ENCODE peak calls at places on chromosomes 3 and 15, in seven cellular contexts. H, J, S, W, D, P and T are unnamed samples.
A peak's percentile ranks its signal among the peaks of the same experiment; 100 is the strongest.

GRCh38 chr15:70826634-70827033 is 27.3 kb downstream of the LARP6 start:
- DNase-seq in S (no peak), H (no peak), J (peak; percentile 50), D (peak; percentile 93), P (no peak), W (peak; percentile 89), T (peak; percentile 26)

GRCh38 chr3:169940486-169941181 is 26.0 kb upstream of the SEC62 start:
- DNase-seq in W (no peak), J (no peak), P (no peak), S (no peak), D (no peak), H (peak; percentile 92), T (no peak)

GRCh38 chr3:16331319-16331883 is 66.4 kb downstream of the OXNAD1 start:
- DNase-seq in S (no peak), J (no peak), W (no peak), P (no peak), H (no peak), D (no peak), T (no peak)

GRCh38 chr3:123880998-123881561 is 3.1 kb downstream of the MYLK start:
- DNase-seq in P (peak; percentile 56), J (no peak), D (peak; percentile 65), H (no peak), W (peak; percentile 65), S (peak; percentile 13), T (no peak)

GRCh38 chr3:149969110-149969944 is 1.4 kb downstream of the PFN2 start:
- DNase-seq in J (peak; percentile 53), D (peak; percentile 91), W (peak; percentile 90), S (peak; percentile 68), H (no peak), P (peak; percentile 86), T (no peak)

GRCh38 chr15:47184405-47185221 is 532.7 kb upstream of the SEMA6D start:
- DNase-seq in J (peak; percentile 27), D (peak; percentile 27), P (peak; percentile 66), S (no peak), W (no peak), H (no peak), T (no peak)

GRCh38 chr3:108552267-108553159 is 36.7 kb downstream of the CIP2A start:
- DNase-seq in W (peak; percentile 81), P (peak; percentile 60), H (peak; percentile 28), D (peak; percentile 74), J (no peak), S (peak; percentile 4), T (no peak)

GRCh38 chr3:159922861-159923312 is 65.7 kb upstream of the IL12A start:
- DNase-seq in P (no peak), D (no peak), J (no peak), S (no peak), H (peak; percentile 96), W (no peak), T (no peak)

GRCh38 chr3:122772827-122773226 is 20.8 kb downstream of the HSPBAP1 start:
- DNase-seq in J (no peak), H (no peak), D (no peak), W (no peak), P (no peak), S (no peak), T (no peak)

GRCh38 chr15:32717290-32718081 is at the start of gene GREM1:
- DNase-seq in W (peak; percentile 65), S (no peak), D (peak; percentile 69), H (no peak), P (peak; percentile 90), J (no peak), T (no peak)

GRCh38 chr3:138445654-138446053 is 11.2 kb downstream of the ESYT3 start:
- DNase-seq in P (no peak), J (no peak), W (no peak), H (no peak), D (no peak), S (no peak), T (no peak)

GRCh38 chr3:159978353-159978752 is 10.3 kb upstream of the IL12A start:
- DNase-seq in D (no peak), W (no peak), S (no peak), H (peak; percentile 82), J (peak; percentile 66), P (no peak), T (no peak)

GRCh38 chr15:58066042-58066867 is 744 bp upstream of the ALDH1A2 start:
- DNase-seq in W (peak; percentile 19), P (peak; percentile 86), S (no peak), J (peak; percentile 74), H (peak; percentile 27), D (peak; percentile 51), T (no peak)

GRCh38 chr3:147412491-147412916 is 3.3 kb downstream of the ZIC1 start:
- DNase-seq in W (no peak), P (peak; percentile 73), H (no peak), J (no peak), D (no peak), S (no peak), T (no peak)

GRCh38 chr3:88188436-88188835 is 38.7 kb downstream of the C3orf38 start:
- DNase-seq in P (no peak), J (peak; percentile 30), W (no peak), H (no peak), D (peak; percentile 81), S (no peak), T (no peak)

GRCh38 chr3:124230432-124230831 is 238.5 kb upstream of the ROPN1 start:
- DNase-seq in H (no peak), S (no peak), W (no peak), P (no peak), J (no peak), D (no peak), T (no peak)

GRCh38 chr3:19432679-19433078 is 284.4 kb downstream of the KCNH8 start:
- DNase-seq in J (no peak), W (no peak), S (no peak), D (no peak), P (no peak), H (no peak), T (no peak)

GRCh38 chr3:30710017-30710416 is 103.6 kb downstream of the TGFBR2 start:
- DNase-seq in W (no peak), S (no peak), J (no peak), H (no peak), P (no peak), D (no peak), T (no peak)

GRCh38 chr15:59605994-59606393 is 5.6 kb upstream of the GCNT3 start:
- DNase-seq in D (no peak), P (no peak), W (no peak), J (no peak), H (no peak), S (no peak), T (no peak)

GRCh38 chr3:125358923-125359322 is 16.2 kb downstream of the ZNF148 start:
- DNase-seq in S (no peak), H (no peak), P (no peak), J (no peak), W (no peak), D (no peak), T (no peak)

GRCh38 chr3:152298393-152299242 is 29.9 kb downstream of the MBNL1 start:
- DNase-seq in W (peak; percentile 99), S (peak; percentile 95), J (peak; percentile 52), P (peak; percentile 13), D (peak; percentile 96), H (peak; percentile 88), T (no peak)
- H3K4me3 ChIP-seq in W (peak overlapping the region; percentile 54), S (peak overlapping the region; percentile 51), J (peak overlapping the region; percentile 38), P (peak overlapping the region; percentile 1), D (peak overlapping the region; percentile 32), H (peak overlapping the region; percentile 24), T (peak overlapping the region; percentile 35)

GRCh38 chr3:85068911-85069310 is 110.1 kb downstream of the CADM2 start:
- DNase-seq in H (no peak), J (no peak), P (no peak), D (no peak), W (no peak), S (no peak), T (no peak)
- H3K4me3 ChIP-seq in H (no peak overlapping the region), J (no peak overlapping the region), P (no peak overlapping the region), D (no peak overlapping the region), W (no peak overlapping the region), S (no peak overlapping the region), T (no peak overlapping the region)

GRCh38 chr3:15181964-15182363 is 24.1 kb upstream of the CAPN7 start:
- DNase-seq in S (no peak), W (no peak), P (no peak), J (no peak), H (no peak), D (no peak), T (no peak)

GRCh38 chr3:15175590-15175989 is 30.5 kb upstream of the CAPN7 start:
- DNase-seq in D (no peak), H (no peak), S (no peak), W (no peak), P (no peak), J (no peak), T (no peak)

GRCh38 chr3:15174953-15175352 is 31.1 kb upstream of the CAPN7 start:
- DNase-seq in J (peak; percentile 50), P (no peak), W (no peak), D (no peak), S (no peak), H (no peak), T (no peak)

GRCh38 chr3:15181511-15181910 is 24.5 kb upstream of the CAPN7 start:
- DNase-seq in W (no peak), S (no peak), J (no peak), D (no peak), P (no peak), H (no peak), T (no peak)

GRCh38 chr3:15180042-15180611 is 25.9 kb upstream of the CAPN7 start:
- DNase-seq in P (no peak), J (no peak), W (no peak), H (peak; percentile 62), S (no peak), D (no peak), T (no peak)
- H3K4me3 ChIP-seq in P (no peak overlapping the region), J (no peak overlapping the region), W (no peak overlapping the region), H (peak overlapping the region; percentile 1), S (no peak overlapping the region), D (no peak overlapping the region), T (no peak overlapping the region)

GRCh38 chr3:10443791-10444429 is 61.5 kb downstream of the ATP2B2 start:
- DNase-seq in D (no peak), H (no peak), W (no peak), S (no peak), P (no peak), J (no peak), T (no peak)
- H3K4me3 ChIP-seq in D (no peak overlapping the region), H (no peak overlapping the region), W (no peak overlapping the region), S (no peak overlapping the region), P (no peak overlapping the region), J (no peak overlapping the region), T (no peak overlapping the region)

DNA sequence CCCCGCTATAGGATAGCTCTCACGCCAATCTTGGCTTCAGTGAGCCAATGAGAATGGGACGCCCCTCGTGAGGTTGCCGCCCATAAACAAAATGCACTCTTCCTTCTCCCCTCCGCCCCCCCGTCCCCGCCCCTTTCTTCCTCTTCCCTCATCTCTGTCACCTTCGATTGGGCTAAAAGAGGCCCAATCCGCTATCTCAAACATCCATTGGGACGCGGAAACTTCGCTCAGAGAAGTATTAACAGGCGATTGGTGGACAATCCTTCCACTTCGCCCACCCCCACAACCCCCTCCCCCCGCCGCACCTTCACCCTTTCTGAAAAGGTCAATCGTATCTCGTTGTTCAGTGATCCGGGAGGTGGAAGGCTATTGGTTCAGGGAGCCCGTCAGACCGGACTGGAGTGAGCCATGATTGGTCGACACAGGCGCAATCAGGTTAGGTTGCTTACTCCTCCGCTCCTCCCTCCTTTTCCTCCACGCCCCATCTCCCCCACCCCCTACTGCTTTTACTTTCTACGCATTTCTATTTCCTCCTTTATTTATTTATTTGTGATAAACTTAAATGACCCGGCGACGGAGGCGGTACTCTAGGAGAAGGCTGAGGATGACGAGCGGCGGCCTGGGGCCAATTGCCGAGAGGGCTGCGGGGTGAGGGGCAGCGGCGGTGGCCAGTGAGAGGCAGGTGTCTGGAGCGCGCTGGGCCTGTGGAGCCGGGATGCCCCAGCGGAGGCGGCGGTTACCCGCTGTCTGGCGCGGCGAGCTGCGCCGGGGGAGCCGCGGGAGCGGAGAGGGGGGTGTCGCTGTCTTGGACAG is 447 bp upstream of the ZBTB20 start:
- DNase-seq in S (peak; percentile 100), D (peak; percentile 100), J (peak; percentile 99), H (peak; percentile 100), W (peak; percentile 100), P (peak; percentile 99), T (peak; percentile 99)
- H3K4me3 ChIP-seq in S (peak overlapping the region; percentile 74), D (peak overlapping the region; percentile 81), J (peak overlapping the region; percentile 81), H (peak overlapping the region; percentile 95), W (peak overlapping the region; percentile 75), P (peak overlapping the region; percentile 97), T (peak overlapping the region; percentile 89)